ENCODE peak calls at places on chromosomes 11 and 22, in eight cellular contexts. C, N, G, U, L, Z, F and P are unnamed samples.

GRCh38 chr22:39546889-39547586 is 14.5 kb upstream of the RPS19BP1 start:
- DNase-seq in C (no peak), N (no peak), G (no peak), U (peak; percentile 39), L (peak; percentile 56), Z (no peak), F (peak; percentile 69), P (no peak)

GRCh38 chr11:83249972-83250593 is 36.1 kb downstream of the CCDC90B start:
- DNase-seq in C (peak; percentile 73), N (peak; percentile 61), G (no peak), U (peak; percentile 76), L (peak; percentile 69), Z (no peak), F (peak; percentile 69), P (no peak)

GRCh38 chr22:32562396-32562795 is 87.8 kb downstream of the FBXO7 start:
- DNase-seq in C (no peak), N (no peak), G (no peak), U (no peak), L (peak; percentile 38), Z (no peak), F (no peak), P (no peak)

GRCh38 chr11:100876826-100877545 is 189.9 kb downstream of the ARHGAP42 start:
- DNase-seq in C (no peak), N (no peak), G (no peak), U (peak; percentile 99), L (peak; percentile 94), Z (no peak), F (peak; percentile 98), P (no peak)

GRCh38 chr11:29527391-29527936 is 489.4 kb downstream of the KCNA4 start:
- DNase-seq in C (peak; percentile 65), N (no peak), G (no peak), U (peak; percentile 95), L (peak; percentile 69), Z (no peak), F (peak; percentile 74), P (no peak)

GRCh38 chr22:20155330-20156041 is 4.6 kb upstream of the CCDC188 start:
- DNase-seq in C (no peak), N (no peak), G (no peak), U (peak; percentile 43), L (peak; percentile 75), Z (no peak), F (no peak), P (no peak)

GRCh38 chr22:22728382-22728781 is 84.0 kb downstream of the GGTLC2 start:
- DNase-seq in C (no peak), N (no peak), G (no peak), U (peak; percentile 36), L (no peak), Z (no peak), F (no peak), P (no peak)

GRCh38 chr11:24078056-24078455 is 418.8 kb upstream of the LUZP2 start:
- DNase-seq in C (no peak), N (no peak), G (no peak), U (no peak), L (no peak), Z (no peak), F (peak; percentile 87), P (no peak)

GRCh38 chr11:131894615-131895544 is 524.5 kb downstream of the NTM start:
- DNase-seq in C (no peak), N (no peak), G (no peak), U (no peak), L (no peak), Z (no peak), F (no peak), P (no peak)

GRCh38 chr11:82494988-82495432 is 238.7 kb downstream of the FAM181B start:
- DNase-seq in C (peak; percentile 29), N (no peak), G (no peak), U (no peak), L (no peak), Z (no peak), F (no peak), P (no peak)

GRCh38 chr11:14764899-14765527 is 121.4 kb downstream of the PDE3B start:
- DNase-seq in C (no peak), N (peak; percentile 70), G (no peak), U (peak; percentile 85), L (peak; percentile 9), Z (peak; percentile 57), F (peak; percentile 3), P (no peak)

GRCh38 chr11:73308963-73309960 is 1.2 kb downstream of the ARHGEF17 start:
- DNase-seq in C (no peak), N (peak; percentile 28), G (peak; percentile 96), U (peak; percentile 98), L (peak; percentile 99), Z (no peak), F (peak; percentile 96), P (no peak)

GRCh38 chr11:72227316-72228228 is 3.0 kb downstream of the INPPL1 start:
- DNase-seq in C (no peak), N (no peak), G (peak; percentile 44), U (peak; percentile 19), L (peak; percentile 27), Z (no peak), F (peak; percentile 47), P (no peak)

GRCh38 chr11:95996621-95997020 is 72.7 kb upstream of the MTMR2 start:
- DNase-seq in C (no peak), N (no peak), G (no peak), U (no peak), L (peak; percentile 39), Z (no peak), F (no peak), P (no peak)

GRCh38 chr11:132744771-132745170 is 787.5 kb downstream of the OPCML start:
- DNase-seq in C (no peak), N (no peak), G (no peak), U (peak; percentile 26), L (peak; percentile 73), Z (no peak), F (peak; percentile 59), P (no peak)

GRCh38 chr22:40609216-40609615 is 27.3 kb downstream of the MRTFA start:
- DNase-seq in C (no peak), N (no peak), G (no peak), U (peak; percentile 45), L (peak; percentile 40), Z (no peak), F (no peak), P (no peak)

GRCh38 chr22:40613025-40613424 is 23.5 kb downstream of the MRTFA start:
- DNase-seq in C (no peak), N (no peak), G (no peak), U (no peak), L (no peak), Z (no peak), F (no peak), P (no peak)

GRCh38 chr22:40612291-40612740 is 24.2 kb downstream of the MRTFA start:
- DNase-seq in C (no peak), N (peak; percentile 50), G (no peak), U (no peak), L (no peak), Z (no peak), F (no peak), P (no peak)

GRCh38 chr22:40610329-40610850 is 26.1 kb downstream of the MRTFA start:
- DNase-seq in C (no peak), N (peak; percentile 43), G (no peak), U (no peak), L (no peak), Z (no peak), F (no peak), P (no peak)

DNA sequence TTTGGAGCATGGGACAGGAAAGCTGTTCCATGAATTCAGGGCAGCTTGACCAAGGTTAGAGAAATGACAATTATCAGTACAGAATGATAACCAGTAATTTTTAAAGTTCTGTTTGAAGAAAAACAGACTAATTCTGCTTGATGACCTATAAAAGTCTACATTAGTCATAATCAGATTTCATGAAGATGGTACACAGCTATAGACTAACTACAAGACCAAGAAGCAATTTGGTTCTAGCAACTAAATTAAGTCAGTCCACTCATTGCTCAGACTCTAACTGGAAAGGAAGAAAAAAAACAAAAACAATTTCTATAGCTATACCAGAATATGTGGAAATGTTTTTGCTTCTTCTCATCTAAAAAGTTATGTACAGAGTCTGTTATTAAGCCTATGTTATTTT is 24.9 kb downstream of the MRTFA start:
- DNase-seq in C (no peak), N (no peak), G (no peak), U (no peak), L (no peak), Z (no peak), F (no peak), P (no peak)
- H3K4me3 ChIP-seq in C (no peak overlapping the region), N (no peak overlapping the region), G (no peak overlapping the region), U (no peak overlapping the region), L (no peak overlapping the region), Z (no peak overlapping the region), F (no peak overlapping the region), P (no peak overlapping the region)

GRCh38 chr22:29275819-29276565 is 7.9 kb downstream of the EWSR1 start:
- DNase-seq in C (no peak), N (no peak), G (no peak), U (no peak), L (no peak), Z (no peak), F (no peak), P (no peak)
- H3K4me3 ChIP-seq in C (no peak overlapping the region), N (no peak overlapping the region), G (no peak overlapping the region), U (no peak overlapping the region), L (no peak overlapping the region), Z (no peak overlapping the region), F (no peak overlapping the region), P (no peak overlapping the region)

GRCh38 chr11:1772270-1773130 is 8.8 kb upstream of the CTSD start:
- DNase-seq in C (peak; percentile 13), N (peak; percentile 92), G (peak; percentile 88), U (peak; percentile 90), L (peak; percentile 96), Z (no peak), F (peak; percentile 91), P (peak; percentile 74)
- H3K4me3 ChIP-seq in C (no peak overlapping the region), N (no peak overlapping the region), G (no peak overlapping the region), U (no peak overlapping the region), L (peak overlapping the region; percentile 34), Z (no peak overlapping the region), F (peak overlapping the region; percentile 7), P (no peak overlapping the region)

GRCh38 chr11:66267379-66268209 is 845 bp upstream of the RAB1B start:
- DNase-seq in C (peak; percentile 87), N (peak; percentile 92), G (peak; percentile 92), U (peak; percentile 89), L (peak; percentile 90), Z (peak; percentile 89), F (peak; percentile 79), P (peak; percentile 94)

GRCh38 chr11:66268210-66268952 is at the start of gene RAB1B:
- DNase-seq in C (peak; percentile 100), N (peak; percentile 100), G (peak; percentile 100), U (peak; percentile 100), L (peak; percentile 100), Z (peak; percentile 100), F (peak; percentile 99), P (peak; percentile 100)

GRCh38 chr11:66265531-66266377 is 2.7 kb upstream of the RAB1B start:
- DNase-seq in C (no peak), N (no peak), G (no peak), U (no peak), L (no peak), Z (no peak), F (no peak), P (no peak)

GRCh38 chr11:66266378-66267038 is 1.9 kb upstream of the RAB1B start:
- DNase-seq in C (no peak), N (no peak), G (no peak), U (no peak), L (no peak), Z (no peak), F (no peak), P (no peak)

DNA sequence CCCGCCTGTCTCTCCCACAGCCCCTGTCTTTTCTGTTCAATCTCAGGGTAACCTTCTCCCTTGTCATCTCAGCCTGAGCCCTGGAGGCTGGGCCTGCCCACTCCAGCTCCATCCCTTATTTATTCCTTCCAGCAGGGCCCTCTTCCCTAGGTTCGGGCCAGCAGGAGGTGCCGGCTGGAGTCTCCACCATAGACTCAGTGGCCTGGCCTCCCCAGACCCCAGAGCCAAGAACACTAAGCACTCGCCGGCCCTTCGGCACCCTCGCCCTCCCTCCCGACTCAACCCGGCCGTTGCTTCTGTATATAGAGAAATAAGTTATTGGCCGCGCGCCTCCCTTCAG is 1.4 kb upstream of the RAB1B start:
- DNase-seq in C (no peak), N (no peak), G (no peak), U (no peak), L (no peak), Z (no peak), F (no peak), P (no peak)
- H3K4me3 ChIP-seq in C (peak overlapping the region; percentile 100), N (peak overlapping the region; percentile 100), G (peak overlapping the region; percentile 27), U (peak overlapping the region; percentile 60), L (peak overlapping the region; percentile 96), Z (peak overlapping the region; percentile 69), F (peak overlapping the region; percentile 52), P (peak overlapping the region; percentile 92)